ENCODE peak calls at places on chromosomes 6 and 20, in ten cellular contexts. L is NCI-H69, U is SW 1271, N is foreskin fibroblast, A is foreskin melanocyte, Q is H9, G is NCI-H1092 treated with DMSO at 0.1 percent for 48 hours, E is kidney epithelial cell, Y is A549, J is WTC11. O is an unnamed sample.
A peak's percentile ranks its signal among the peaks of the same experiment; 100 is the strongest.

GRCh38 chr6:37897819-37898534 is 78.5 kb downstream of the ZFAND3 start:
- DNase-seq in L (no peak), U (no peak), N (no peak), A (no peak), Q (no peak), G (no peak), E (no peak), Y (no peak), J (no peak), O (no peak)

GRCh38 chr6:15368186-15368585 is 122.3 kb downstream of the JARID2 start:
- DNase-seq in L (no peak), U (no peak), N (peak; percentile 59), A (no peak), Q (no peak), G (no peak), E (no peak), Y (no peak), J (no peak), O (no peak)

GRCh38 chr6:36301085-36301658 is 31.3 kb downstream of the PNPLA1 start:
- DNase-seq in L (no peak), U (no peak), N (peak; percentile 28), A (no peak), Q (no peak), G (no peak), E (no peak), Y (no peak), J (no peak), O (no peak)

GRCh38 chr20:38270869-38271608 is 10.5 kb upstream of the KIAA1755 start:
- DNase-seq in L (no peak), U (peak; percentile 83), N (peak; percentile 96), A (no peak), Q (no peak), G (no peak), E (peak; percentile 82), Y (peak; percentile 32), J (no peak), O (no peak)

GRCh38 chr6:35449287-35449881 is 2.8 kb upstream of the FANCE start:
- DNase-seq in L (peak; percentile 87), U (peak; percentile 86), N (peak; percentile 81), A (no peak), Q (no peak), G (peak; percentile 74), E (no peak), Y (peak; percentile 60), J (no peak), O (peak; percentile 87)

GRCh38 chr6:159074120-159074684 is 29.4 kb upstream of the TAGAP start:
- DNase-seq in L (peak; percentile 41), U (peak; percentile 30), N (peak; percentile 45), A (peak; percentile 53), Q (peak; percentile 66), G (no peak), E (peak; percentile 23), Y (peak; percentile 51), J (no peak), O (no peak)

GRCh38 chr6:26516481-26517427 is 16.7 kb downstream of the BTN1A1 start:
- DNase-seq in L (no peak), U (no peak), N (peak; percentile 12), A (no peak), Q (no peak), G (no peak), E (no peak), Y (no peak), J (no peak), O (no peak)

GRCh38 chr6:144149558-144149893 is 791 bp upstream of the STX11 start:
- DNase-seq in L (no peak), U (no peak), N (no peak), A (no peak), Q (no peak), G (no peak), E (no peak), Y (no peak), J (no peak), O (no peak)

GRCh38 chr6:5730586-5731263 is 276.0 kb downstream of the NRN1 start:
- DNase-seq in L (no peak), U (no peak), N (peak; percentile 16), A (no peak), Q (no peak), G (no peak), E (no peak), Y (no peak), J (no peak), O (no peak)

GRCh38 chr6:1595271-1596087 is 14.2 kb upstream of the FOXC1 start:
- DNase-seq in L (peak; percentile 60), U (no peak), N (no peak), A (no peak), Q (no peak), G (no peak), E (no peak), Y (no peak), J (no peak), O (no peak)

GRCh38 chr6:84762220-84762940 is 2.0 kb downstream of the TBX18 start:
- DNase-seq in L (peak; percentile 29), U (no peak), N (peak; percentile 76), A (no peak), Q (peak; percentile 49), G (peak; percentile 67), E (no peak), Y (peak; percentile 68), J (peak; percentile 44), O (no peak)

GRCh38 chr6:34798057-34798456 is 6.2 kb downstream of the BLTP3A start:
- DNase-seq in L (no peak), U (no peak), N (no peak), A (no peak), Q (no peak), G (no peak), E (no peak), Y (no peak), J (no peak), O (no peak)

GRCh38 chr6:130293800-130294199 is 71.0 kb upstream of the SAMD3 start:
- DNase-seq in L (peak; percentile 34), U (peak; percentile 68), N (peak; percentile 86), A (no peak), Q (peak; percentile 72), G (no peak), E (no peak), Y (peak; percentile 67), J (peak; percentile 49), O (peak; percentile 61)

GRCh38 chr20:34825530-34826362 is at the start of gene NCOA6:
- DNase-seq in L (peak; percentile 93), U (peak; percentile 94), N (peak; percentile 92), A (peak; percentile 52), Q (peak; percentile 57), G (peak; percentile 70), E (no peak), Y (peak; percentile 85), J (peak; percentile 52), O (peak; percentile 75)

GRCh38 chr6:80543598-80544181 is 437.2 kb downstream of the BCKDHB start:
- DNase-seq in L (no peak), U (no peak), N (peak; percentile 61), A (peak; percentile 84), Q (no peak), G (no peak), E (peak; percentile 25), Y (no peak), J (peak; percentile 13), O (no peak)

GRCh38 chr6:75830959-75831885 is 82.2 kb downstream of the MYO6 start:
- DNase-seq in L (no peak), U (no peak), N (peak; percentile 11), A (no peak), Q (no peak), G (no peak), E (no peak), Y (no peak), J (no peak), O (no peak)

GRCh38 chr20:38466171-38466570 is 6.5 kb upstream of the RALGAPB start:
- DNase-seq in L (no peak), U (no peak), N (no peak), A (no peak), Q (no peak), G (no peak), E (no peak), Y (no peak), J (no peak), O (no peak)

GRCh38 chr6:39924283-39924682 is 10.0 kb downstream of the MOCS1 start:
- DNase-seq in L (no peak), U (no peak), N (no peak), A (no peak), Q (no peak), G (peak; percentile 50), E (no peak), Y (no peak), J (no peak), O (no peak)

GRCh38 chr20:18056174-18057105 is 1.3 kb downstream of the OVOL2 start:
- DNase-seq in L (peak; percentile 94), U (no peak), N (peak; percentile 46), A (no peak), Q (peak; percentile 52), G (peak; percentile 53), E (no peak), Y (peak; percentile 34), J (peak; percentile 58), O (no peak)

GRCh38 chr20:49571553-49571835 is 3.6 kb upstream of the PTGIS start:
- DNase-seq in L (no peak), U (no peak), N (no peak), A (no peak), Q (no peak), G (no peak), E (no peak), Y (no peak), J (no peak), O (no peak)

GRCh38 chr20:52799130-52799529 is 173.0 kb upstream of the TSHZ2 start:
- DNase-seq in L (no peak), U (no peak), N (no peak), A (no peak), Q (no peak), G (no peak), E (no peak), Y (no peak), J (no peak), O (no peak)

GRCh38 chr6:116210750-116211425 is 43.0 kb downstream of the TSPYL4 start:
- DNase-seq in L (peak; percentile 57), U (peak; percentile 7), N (peak; percentile 79), A (no peak), Q (no peak), G (peak; percentile 11), E (peak; percentile 45), Y (peak; percentile 33), J (no peak), O (no peak)

GRCh38 chr20:33372993-33373441 is 28.3 kb downstream of the CDK5RAP1 start:
- DNase-seq in L (no peak), U (no peak), N (no peak), A (no peak), Q (no peak), G (no peak), E (no peak), Y (no peak), J (no peak), O (no peak)

GRCh38 chr20:52972965-52973819 is 1.0 kb downstream of the TSHZ2 start:
- DNase-seq in L (peak; percentile 65), U (no peak), N (no peak), A (no peak), Q (peak; percentile 54), G (peak; percentile 62), E (no peak), Y (no peak), J (peak; percentile 46), O (no peak)

GRCh38 chr6:169669889-169670288 is 31.9 kb downstream of the WDR27 start:
- DNase-seq in L (no peak), U (no peak), N (peak; percentile 31), A (peak; percentile 74), Q (no peak), G (no peak), E (no peak), Y (no peak), J (no peak), O (no peak)

GRCh38 chr6:128432394-128432793 is 88.0 kb downstream of the PTPRK start:
- DNase-seq in L (no peak), U (no peak), N (peak; percentile 57), A (no peak), Q (no peak), G (no peak), E (no peak), Y (no peak), J (no peak), O (no peak)

GRCh38 chr20:44495802-44496481 is 20.3 kb downstream of the TTPAL start:
- DNase-seq in L (no peak), U (peak; percentile 76), N (peak; percentile 96), A (no peak), Q (no peak), G (no peak), E (peak; percentile 93), Y (peak; percentile 89), J (no peak), O (no peak)

GRCh38 chr20:14997791-14998190 is 660.4 kb upstream of the FLRT3 start:
- DNase-seq in L (peak; percentile 18), U (no peak), N (peak; percentile 91), A (no peak), Q (no peak), G (no peak), E (peak; percentile 41), Y (peak; percentile 73), J (no peak), O (no peak)

O was measured in NAMALWA.